ENCODE peak calls at places on chromosomes 6 and 20, in seven cellular contexts. J is sigmoid colon, G is uterus, I is heart left ventricle, X is stomach, L is breast epithelium, V is HCT116. Z is an unnamed sample.

GRCh38 chr6:1611322-1611571 is 1.5 kb downstream of the FOXC1 start:
- DNase-seq in J (no peak), G (no peak), I (no peak), X (no peak), L (no peak), V (no peak), Z (peak; percentile 35)

GRCh38 chr6:165744515-165745228 is 81.6 kb upstream of the PDE10A start:
- DNase-seq in J (no peak), G (no peak), I (no peak), X (no peak), L (no peak), V (no peak), Z (no peak)

GRCh38 chr20:17571153-17571527 is 1.3 kb downstream of the DSTN start:
- DNase-seq in J (no peak), G (no peak), I (no peak), X (no peak), L (no peak), V (no peak), Z (peak; percentile 55)

GRCh38 chr6:169997187-169997929 is 245.9 kb downstream of the ERMARD start:
- DNase-seq in J (peak; percentile 39), G (no peak), I (no peak), X (no peak), L (peak; percentile 12), V (no peak), Z (no peak)

GRCh38 chr20:16054917-16055316 is 518.3 kb downstream of the KIF16B start:
- DNase-seq in J (no peak), G (no peak), I (no peak), X (no peak), L (no peak), V (no peak), Z (no peak)

GRCh38 chr6:160408528-160408927 is 60.4 kb downstream of the SLC22A3 start:
- DNase-seq in J (no peak), G (no peak), I (no peak), X (no peak), L (no peak), V (no peak), Z (no peak)

GRCh38 chr20:41006936-41007871 is 21.4 kb upstream of the TOP1 start:
- DNase-seq in J (no peak), G (no peak), I (no peak), X (no peak), L (no peak), V (no peak), Z (no peak)

GRCh38 chr20:62714006-62714405 is 5.4 kb downstream of the NTSR1 start:
- DNase-seq in J (no peak), G (no peak), I (no peak), X (no peak), L (no peak), V (no peak), Z (no peak)

GRCh38 chr6:42041131-42042055 is 8.9 kb upstream of the TAF8 start:
- DNase-seq in J (peak; percentile 35), G (no peak), I (no peak), X (no peak), L (no peak), V (no peak), Z (no peak)

GRCh38 chr20:61127311-61128044 is 124.6 kb upstream of the CDH4 start:
- DNase-seq in J (no peak), G (no peak), I (no peak), X (no peak), L (no peak), V (no peak), Z (no peak)

GRCh38 chr20:49980140-49981008 is 2.4 kb upstream of the SNAI1 start:
- DNase-seq in J (no peak), G (no peak), I (peak; percentile 19), X (no peak), L (no peak), V (no peak), Z (no peak)

GRCh38 chr6:104580452-104580851 is 279.3 kb downstream of the HACE1 start:
- DNase-seq in J (no peak), G (no peak), I (no peak), X (no peak), L (no peak), V (no peak), Z (no peak)

GRCh38 chr20:11849270-11849920 is 68.3 kb upstream of the BTBD3 start:
- DNase-seq in J (no peak), G (no peak), I (no peak), X (no peak), L (no peak), V (no peak), Z (no peak)

GRCh38 chr20:18443841-18444240 is 23.0 kb downstream of the DZANK1 start:
- DNase-seq in J (no peak), G (no peak), I (no peak), X (no peak), L (no peak), V (no peak), Z (no peak)

GRCh38 chr6:100780648-100781047 is 100.5 kb downstream of the ASCC3 start:
- DNase-seq in J (no peak), G (no peak), I (no peak), X (no peak), L (no peak), V (no peak), Z (no peak)

GRCh38 chr20:2032168-2032567 is 38.3 kb upstream of the PDYN start:
- DNase-seq in J (no peak), G (no peak), I (no peak), X (no peak), L (no peak), V (no peak), Z (no peak)

GRCh38 chr20:52305843-52306242 is 114.3 kb upstream of the ZFP64 start:
- DNase-seq in J (no peak), G (no peak), I (no peak), X (no peak), L (no peak), V (no peak), Z (no peak)

DNA sequence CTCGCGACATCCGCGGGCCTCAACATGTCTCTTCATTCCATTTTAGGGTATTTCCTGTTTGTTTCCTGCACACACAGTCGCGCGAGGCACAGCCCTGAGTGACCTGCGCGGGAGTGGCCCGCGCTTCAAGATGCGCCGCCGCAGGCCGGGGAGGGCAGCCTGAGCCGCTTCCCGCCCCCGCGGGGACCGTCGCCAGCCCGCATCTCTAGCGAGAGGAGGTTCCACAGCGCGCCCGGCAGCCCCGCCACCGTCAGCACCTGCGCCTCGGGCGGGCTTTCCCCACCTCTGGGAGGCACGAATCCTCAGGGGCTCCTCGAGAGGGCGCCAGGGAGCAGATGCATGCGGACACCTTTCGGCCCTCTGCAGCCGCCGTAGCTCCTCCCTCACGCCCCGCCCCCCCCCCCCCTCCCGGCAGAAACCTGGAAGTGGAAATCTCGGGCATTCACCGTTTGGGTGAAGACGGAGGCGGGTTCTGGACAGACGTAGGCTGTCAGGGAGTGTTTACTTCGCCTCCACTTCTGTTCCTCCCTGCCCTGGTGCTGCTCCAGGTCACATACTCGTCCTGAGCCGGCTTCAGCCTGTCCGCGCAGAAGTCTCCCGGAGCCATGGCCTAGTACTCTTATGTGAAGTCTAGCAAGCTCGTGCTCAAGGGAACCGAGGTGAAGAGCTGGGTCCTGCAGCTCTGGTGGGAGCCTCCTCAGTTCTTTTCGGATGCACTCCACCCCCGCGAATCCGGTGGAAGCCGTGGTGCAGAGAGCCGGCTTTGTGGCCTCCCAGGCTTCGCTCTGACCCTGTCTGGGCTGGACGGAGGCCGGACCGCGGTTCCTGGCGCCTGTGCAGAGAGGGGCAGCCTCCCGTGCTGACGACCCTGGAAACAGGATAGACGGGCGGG is 880.5 kb upstream of the DEFB115 start:
- DNase-seq in J (peak; percentile 76), G (peak; percentile 69), I (peak; percentile 78), X (peak; percentile 58), L (peak; percentile 58), V (peak; percentile 68), Z (peak; percentile 91)
- TF ChIP-seq POLR2A in J (no peak), G (no peak), I (no peak), X (no peak), L (no peak), V (peak; percentile 72), Z (peak; percentile 52)

GRCh38 chr6:52558266-52559000 is 18.4 kb downstream of the TRAM2 start:
- DNase-seq in J (no peak), G (no peak), I (no peak), X (no peak), L (no peak), V (no peak), Z (no peak)
- TF ChIP-seq POLR2A in J (no peak), G (no peak), I (no peak), X (no peak), L (no peak), V (no peak), Z (no peak)

GRCh38 chr6:163212123-163212522 is 202.4 kb upstream of the QKI start:
- DNase-seq in J (no peak), G (no peak), I (no peak), X (no peak), L (no peak), V (no peak), Z (no peak)
- TF ChIP-seq POLR2A in J (no peak), G (no peak), I (no peak), X (no peak), L (no peak), V (no peak), Z (no peak)

DNA sequence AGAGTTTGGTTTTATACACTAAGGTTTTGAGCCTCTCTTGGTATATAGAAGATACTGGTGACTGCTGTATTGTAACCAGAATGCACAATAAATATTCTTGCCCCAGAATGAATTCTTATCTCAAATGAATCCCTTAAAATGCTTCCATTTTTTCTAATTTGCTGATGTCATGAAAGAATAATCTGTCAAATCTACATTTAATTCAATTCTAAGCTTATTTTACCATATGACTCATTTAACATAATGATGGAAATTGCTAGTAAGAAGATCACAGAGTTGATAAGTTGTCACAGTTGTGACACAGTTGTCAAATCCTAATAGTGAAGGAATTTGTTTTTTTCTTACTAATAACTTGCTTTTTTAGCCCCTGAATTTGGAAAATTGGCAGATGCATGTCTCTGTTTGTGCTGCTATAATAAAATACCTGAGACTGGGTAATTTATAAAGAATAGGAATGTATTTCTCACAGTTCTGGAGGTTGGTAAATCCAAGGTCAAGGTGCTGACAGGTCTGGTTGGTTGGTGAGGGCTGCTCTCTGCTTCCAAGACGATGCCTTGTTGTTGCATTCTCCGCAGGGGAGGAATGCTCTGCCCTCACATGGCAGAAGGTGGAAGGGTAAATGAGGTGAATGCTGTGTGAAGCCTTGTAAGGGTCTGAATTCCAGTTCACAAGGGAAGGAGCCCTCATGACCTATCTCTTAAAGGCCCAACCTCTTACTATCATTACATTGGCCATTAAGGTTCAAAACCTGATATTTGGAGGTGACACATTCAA is 4.7 kb downstream of the ECT2L start:
- DNase-seq in J (no peak), G (no peak), I (no peak), X (no peak), L (no peak), V (no peak), Z (no peak)
- TF ChIP-seq POLR2A in J (no peak), G (no peak), I (no peak), X (no peak), L (no peak), V (no peak), Z (no peak)

GRCh38 chr6:167226791-167227190 is 64.3 kb upstream of the UNC93A start:
- DNase-seq in J (no peak), G (no peak), I (no peak), X (no peak), L (no peak), V (no peak), Z (no peak)
- TF ChIP-seq POLR2A in J (no peak), G (no peak), I (no peak), X (no peak), L (no peak), V (no peak), Z (no peak)